ENCODE peak calls at places on chromosomes 3 and 15, in six cellular contexts. Y is natural killer cell; N is stimulated activated naive CD8-positive, alpha-beta T cell treated with anti-CD3 and anti-CD28 coated beads, Interleukin-15, amount 100 ng/mL, for 72 hours; C is gastroesophageal sphincter; X is activated naive CD4-positive, alpha-beta T cell treated with anti-CD3 and anti-CD28 coated beads, Interleukin-2, amount 50 U/mL, for 72 hours; B is left colon. M is an unnamed sample.

GRCh38 chr3:155465664-155466063 is 172.2 kb upstream of the STRIT1 start:
- ATAC-seq in X (no peak), N (no peak), C (no peak), B (no peak), Y (no peak), M (no peak)

GRCh38 chr3:195806211-195806915 is 5.4 kb downstream of the MUC4 start:
- ATAC-seq in C (peak; percentile 22), X (no peak), N (no peak), B (no peak), Y (no peak), M (no peak)

GRCh38 chr15:32723171-32723948 is 5.6 kb downstream of the GREM1 start:
- ATAC-seq in N (peak; percentile 98), C (no peak), X (peak; percentile 88), Y (no peak), B (no peak), M (peak; percentile 82)

GRCh38 chr3:180633722-180634121 is 31.8 kb downstream of the TTC14 start:
- ATAC-seq in Y (no peak), B (no peak), N (peak; percentile 50), X (no peak), C (no peak), M (no peak)

GRCh38 chr3:197541756-197542539 is 13.8 kb downstream of the BDH1 start:
- ATAC-seq in C (peak; percentile 69), N (no peak), X (no peak), B (no peak), Y (no peak), M (no peak)

GRCh38 chr3:14324224-14324944 is 78.0 kb upstream of the SLC6A6 start:
- ATAC-seq in N (no peak), X (no peak), C (no peak), Y (no peak), B (no peak), M (no peak)

GRCh38 chr3:149832086-149832485 is 19.1 kb downstream of the RNF13 start:
- ATAC-seq in X (no peak), C (no peak), N (no peak), B (no peak), Y (no peak), M (no peak)

GRCh38 chr3:61562810-61563613 is 1.6 kb downstream of the PTPRG start:
- ATAC-seq in N (no peak), Y (no peak), C (no peak), X (no peak), B (peak; percentile 6), M (no peak)

GRCh38 chr3:125440559-125440955 is 65.4 kb upstream of the ZNF148 start:
- ATAC-seq in Y (no peak), C (no peak), X (no peak), N (peak; percentile 33), B (peak; percentile 98), M (no peak)

GRCh38 chr3:177135841-177136492 is 61.3 kb downstream of the TBL1XR1 start:
- ATAC-seq in Y (no peak), B (peak; percentile 97), N (no peak), X (no peak), C (no peak), M (no peak)

GRCh38 chr3:12351145-12351544 is 62.3 kb downstream of the PPARG start:
- ATAC-seq in N (no peak), B (peak; percentile 25), C (peak; percentile 71), Y (no peak), X (no peak), M (no peak)

GRCh38 chr3:128335621-128336296 is 130.9 kb downstream of the DNAJB8 start:
- ATAC-seq in X (no peak), Y (no peak), B (no peak), N (no peak), C (no peak), M (no peak)

GRCh38 chr15:56732881-56733130 is 503 bp downstream of the ZNF280D start:
- ATAC-seq in N (no peak), X (no peak), C (no peak), Y (no peak), B (no peak), M (no peak)

GRCh38 chr3:196272826-196273225 is 14.7 kb downstream of the PCYT1A start:
- ATAC-seq in N (no peak), X (no peak), B (no peak), C (no peak), Y (no peak), M (no peak)

GRCh38 chr3:124526601-124527000 is 203.7 kb upstream of the UMPS start:
- ATAC-seq in X (no peak), Y (no peak), B (no peak), C (no peak), N (no peak), M (no peak)

GRCh38 chr15:77870195-77871065 is 207.1 kb downstream of the TBC1D2B start:
- ATAC-seq in B (peak; percentile 82), C (peak; percentile 56), Y (peak; percentile 42), N (peak; percentile 33), X (peak; percentile 61), M (no peak)

GRCh38 chr3:171543759-171544284 is 83.6 kb upstream of the TNIK start:
- ATAC-seq in Y (no peak), N (no peak), C (no peak), X (no peak), B (no peak), M (no peak)

GRCh38 chr3:32384938-32385337 is 6.7 kb upstream of the CMTM7 start:
- ATAC-seq in N (no peak), C (peak; percentile 60), Y (no peak), X (no peak), B (no peak), M (no peak)

GRCh38 chr3:30231277-30232141 is 374.9 kb upstream of the TGFBR2 start:
- ATAC-seq in X (no peak), N (no peak), B (no peak), C (peak; percentile 42), Y (no peak), M (no peak)

GRCh38 chr3:196198771-196199753 is 12.1 kb downstream of the ZDHHC19 start:
- ATAC-seq in Y (no peak), X (no peak), C (no peak), N (no peak), B (peak; percentile 34), M (no peak)

GRCh38 chr15:31266712-31267111 is 59.9 kb upstream of the KLF13 start:
- ATAC-seq in X (peak; percentile 28), N (peak; percentile 12), B (no peak), Y (peak; percentile 15), C (no peak), M (peak; percentile 17)

GRCh38 chr3:118942195-118942594 is 92.5 kb downstream of the IGSF11 start:
- ATAC-seq in Y (no peak), B (no peak), X (no peak), N (no peak), C (no peak), M (no peak)

GRCh38 chr3:25508433-25508832 is 80.4 kb downstream of the RARB start:
- ATAC-seq in C (peak; percentile 63), X (no peak), B (no peak), N (no peak), Y (no peak), M (no peak)

GRCh38 chr3:195184716-195185421 is 86.1 kb downstream of the XXYLT1 start:
- ATAC-seq in X (no peak), B (no peak), Y (no peak), C (no peak), N (no peak), M (no peak)

GRCh38 chr3:141114816-141115458 is 63.8 kb downstream of the SPSB4 start:
- ATAC-seq in X (no peak), B (no peak), C (peak; percentile 49), N (no peak), Y (no peak), M (no peak)

GRCh38 chr3:13280856-13281656 is 139.1 kb downstream of the NUP210 start:
- ATAC-seq in N (peak; percentile 7), X (no peak), C (no peak), B (no peak), Y (no peak), M (no peak)